ENCODE peak calls at places on chromosome 18, in five cellular contexts. One of them, this sample, is unnamed.

GRCh38 chr18:5868218-5868904 is 27.0 kb downstream of the TMEM200C start:
- DNase-seq in IMR-90: peak; percentile 88
- DNase-seq in H9: peak; percentile 78
- DNase-seq in H1: peak; percentile 76
- DNase-seq in mesenchymal stem cell: peak; percentile 78
- DNase-seq in this sample: peak; percentile 83

GRCh38 chr18:26536032-26536431 is 12.3 kb downstream of the KCTD1 start:
- DNase-seq in IMR-90: no peak
- DNase-seq in H9: no peak
- DNase-seq in H1: no peak
- DNase-seq in mesenchymal stem cell: no peak
- DNase-seq in this sample: no peak

GRCh38 chr18:49048361-49048760 is 97.6 kb upstream of the SMAD7 start:
- DNase-seq in IMR-90: peak; percentile 96
- DNase-seq in H9: no peak
- DNase-seq in H1: no peak
- DNase-seq in mesenchymal stem cell: peak; percentile 44
- DNase-seq in this sample: no peak

GRCh38 chr18:44882163-44882881 is 201.6 kb downstream of the SETBP1 start:
- DNase-seq in IMR-90: no peak
- DNase-seq in H9: no peak
- DNase-seq in H1: no peak
- DNase-seq in mesenchymal stem cell: no peak
- DNase-seq in this sample: no peak

GRCh38 chr18:79787527-79788095 is 10.1 kb upstream of the KCNG2 start:
- DNase-seq in IMR-90: no peak
- DNase-seq in H9: no peak
- DNase-seq in H1: no peak
- DNase-seq in mesenchymal stem cell: no peak
- DNase-seq in this sample: no peak

GRCh38 chr18:32879497-32879896 is 106.7 kb upstream of the KLHL14 start:
- DNase-seq in IMR-90: no peak
- DNase-seq in H9: no peak
- DNase-seq in H1: no peak
- DNase-seq in mesenchymal stem cell: no peak
- DNase-seq in this sample: peak; percentile 60

GRCh38 chr18:23900979-23901378 is 113.6 kb upstream of the TTC39C start:
- DNase-seq in IMR-90: no peak
- DNase-seq in H9: no peak
- DNase-seq in H1: no peak
- DNase-seq in mesenchymal stem cell: no peak
- DNase-seq in this sample: no peak

GRCh38 chr18:8847066-8847755 is 141.9 kb downstream of the MTCL1 start:
- DNase-seq in IMR-90: peak; percentile 70
- DNase-seq in H9: no peak
- DNase-seq in H1: no peak
- DNase-seq in mesenchymal stem cell: no peak
- DNase-seq in this sample: no peak

GRCh38 chr18:3713166-3713565 is 263.2 kb downstream of the TGIF1 start:
- DNase-seq in IMR-90: no peak
- DNase-seq in H9: no peak
- DNase-seq in H1: no peak
- DNase-seq in mesenchymal stem cell: no peak
- DNase-seq in this sample: no peak

GRCh38 chr18:21117385-21118135 is 5.9 kb upstream of the ROCK1 start:
- DNase-seq in IMR-90: peak; percentile 92
- DNase-seq in H9: no peak
- DNase-seq in H1: no peak
- DNase-seq in mesenchymal stem cell: peak; percentile 52
- DNase-seq in this sample: no peak

DNA sequence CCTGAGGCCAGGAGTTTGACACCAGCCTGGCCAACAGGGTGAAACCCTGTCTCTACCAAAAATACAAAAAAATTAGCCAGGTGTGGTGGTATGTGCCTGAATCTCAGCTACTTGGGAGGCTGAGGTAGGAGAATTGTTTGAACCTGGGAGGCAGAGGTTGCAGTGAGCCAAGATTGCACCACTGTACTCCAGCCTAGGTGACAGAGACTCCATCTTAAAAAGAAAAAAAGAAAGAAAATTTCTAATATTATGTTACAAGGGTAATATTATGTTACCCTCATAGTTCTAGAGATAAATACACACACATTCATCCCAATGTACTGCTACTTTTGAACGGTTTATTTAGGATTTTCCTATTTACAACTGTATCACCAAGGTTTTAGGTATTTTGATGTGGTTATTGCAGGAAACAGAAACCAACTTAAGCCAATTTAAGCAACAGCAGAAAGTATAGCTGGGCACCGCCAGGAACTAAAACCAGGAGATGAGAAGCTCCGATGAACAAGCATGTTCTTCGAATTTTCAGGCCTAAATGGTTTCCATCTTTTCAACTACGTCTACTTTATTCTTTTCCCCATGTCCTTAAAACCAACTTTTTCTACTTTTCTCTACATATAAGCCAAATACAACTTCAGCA is 11.8 kb upstream of the ROCK1 start:
- DNase-seq in IMR-90: no peak
- DNase-seq in H9: no peak
- DNase-seq in H1: no peak
- DNase-seq in mesenchymal stem cell: no peak
- DNase-seq in this sample: no peak
- H2AFZ ChIP-seq in IMR-90: no peak overlapping the region
- H2AFZ ChIP-seq in H9: no peak overlapping the region
- H2AFZ ChIP-seq in H1: no peak overlapping the region
- H2AFZ ChIP-seq in mesenchymal stem cell: no peak overlapping the region
- H2AFZ ChIP-seq in this sample: no peak overlapping the region

DNA sequence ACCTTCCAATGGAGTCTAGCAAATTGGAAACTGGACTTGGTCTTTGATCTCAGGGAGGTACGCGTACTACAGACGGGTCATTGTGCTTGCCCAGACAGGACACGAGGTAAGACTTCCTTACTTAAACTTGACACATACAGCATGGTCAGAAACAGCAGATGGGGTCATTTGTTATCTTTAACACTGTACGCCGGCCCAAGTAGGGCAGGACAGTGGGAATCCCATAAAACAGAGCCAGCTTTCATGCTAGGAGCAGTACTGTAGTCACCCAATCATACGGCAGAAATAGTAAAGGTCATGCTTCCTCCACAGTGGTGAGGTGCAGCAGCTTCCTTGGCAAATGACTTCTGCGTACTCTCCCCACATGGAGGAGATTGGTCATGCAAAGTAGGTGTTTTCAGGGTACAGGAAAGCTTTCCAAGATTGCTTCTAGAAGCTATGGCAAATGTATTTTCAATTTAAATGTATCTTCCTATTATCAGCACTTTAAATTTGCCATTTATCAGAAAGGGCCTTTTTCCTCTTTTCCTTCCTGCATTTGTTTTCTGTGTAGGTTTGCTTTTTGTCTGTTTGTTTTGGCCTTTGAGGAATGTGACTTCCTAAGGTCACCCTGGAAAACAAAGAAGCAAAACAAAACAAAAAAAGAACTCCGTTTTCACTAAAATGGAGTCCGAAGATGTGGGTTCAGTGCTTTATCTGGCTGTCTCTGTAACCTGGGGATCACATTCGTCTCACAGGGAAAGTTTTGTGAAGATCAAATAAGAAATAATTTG is 74.0 kb upstream of the DSG1 start:
- DNase-seq in IMR-90: no peak
- DNase-seq in H9: no peak
- DNase-seq in H1: no peak
- DNase-seq in mesenchymal stem cell: no peak
- DNase-seq in this sample: no peak
- H2BK120ac ChIP-seq in IMR-90: no peak overlapping the region
- H2BK120ac ChIP-seq in H9: no peak overlapping the region
- H2BK120ac ChIP-seq in H1: no peak overlapping the region
- H2BK120ac ChIP-seq in mesenchymal stem cell: no peak overlapping the region
- H2BK120ac ChIP-seq in this sample: no peak overlapping the region

GRCh38 chr18:31102020-31102684 is at the start of gene DSC2:
- DNase-seq in IMR-90: no peak
- DNase-seq in H9: peak; percentile 80
- DNase-seq in H1: peak; percentile 79
- DNase-seq in mesenchymal stem cell: peak; percentile 6
- DNase-seq in this sample: peak; percentile 54
- H2AFZ ChIP-seq in IMR-90: no peak within 1 kb of the TSS
- H2AFZ ChIP-seq in H9: no peak within 1 kb of the TSS
- H2AFZ ChIP-seq in H1: peak within 1 kb of the TSS; percentile 80
- H2AFZ ChIP-seq in mesenchymal stem cell: peak within 1 kb of the TSS; percentile 82
- H2AFZ ChIP-seq in this sample: peak within 1 kb of the TSS; percentile 99

GRCh38 chr18:55764382-55764781 is 176.4 kb upstream of the TCF4 start:
- DNase-seq in IMR-90: no peak
- DNase-seq in H9: no peak
- DNase-seq in H1: no peak
- DNase-seq in mesenchymal stem cell: no peak
- DNase-seq in this sample: no peak
- H2BK120ac ChIP-seq in IMR-90: peak overlapping the region; percentile 26
- H2BK120ac ChIP-seq in H9: no peak overlapping the region
- H2BK120ac ChIP-seq in H1: no peak overlapping the region
- H2BK120ac ChIP-seq in mesenchymal stem cell: no peak overlapping the region
- H2BK120ac ChIP-seq in this sample: no peak overlapping the region

GRCh38 chr18:13266208-13267100 is 47.9 kb downstream of the LDLRAD4 start:
- DNase-seq in IMR-90: no peak
- DNase-seq in H9: no peak
- DNase-seq in H1: no peak
- DNase-seq in mesenchymal stem cell: no peak
- DNase-seq in this sample: no peak
- H2AFZ ChIP-seq in IMR-90: no peak overlapping the region
- H2AFZ ChIP-seq in H9: no peak overlapping the region
- H2AFZ ChIP-seq in H1: no peak overlapping the region
- H2AFZ ChIP-seq in mesenchymal stem cell: no peak overlapping the region
- H2AFZ ChIP-seq in this sample: no peak overlapping the region

GRCh38 chr18:11500153-11501122 is 109.0 kb upstream of the SLC35G4 start:
- DNase-seq in IMR-90: peak; percentile 98
- DNase-seq in H9: no peak
- DNase-seq in H1: no peak
- DNase-seq in mesenchymal stem cell: peak; percentile 96
- DNase-seq in this sample: no peak
- H2BK120ac ChIP-seq in IMR-90: peak overlapping the region; percentile 57
- H2BK120ac ChIP-seq in H9: no peak overlapping the region
- H2BK120ac ChIP-seq in H1: no peak overlapping the region
- H2BK120ac ChIP-seq in mesenchymal stem cell: no peak overlapping the region
- H2BK120ac ChIP-seq in this sample: no peak overlapping the region

GRCh38 chr18:13136056-13136688 is 82.4 kb upstream of the LDLRAD4 start:
- DNase-seq in IMR-90: no peak
- DNase-seq in H9: no peak
- DNase-seq in H1: no peak
- DNase-seq in mesenchymal stem cell: no peak
- DNase-seq in this sample: peak; percentile 29
- H2AFZ ChIP-seq in IMR-90: peak overlapping the region; percentile 89
- H2AFZ ChIP-seq in H9: no peak overlapping the region
- H2AFZ ChIP-seq in H1: no peak overlapping the region
- H2AFZ ChIP-seq in mesenchymal stem cell: no peak overlapping the region
- H2AFZ ChIP-seq in this sample: no peak overlapping the region

This sample was measured in neuronal stem cell.